ENCODE peak calls at places on chromosomes 11 and 22, in eight cellular contexts. D, T, C, U, Y, F, J and R are unnamed samples.

GRCh38 chr11:95506777-95507176 is 275.8 kb upstream of the SESN3 start:
- DNase-seq in T (peak; percentile 21), Y (no peak), U (no peak), J (no peak), C (peak; percentile 63), D (no peak), F (no peak), R (no peak)

GRCh38 chr11:128903248-128904041 is 12.3 kb downstream of the KCNJ5 start:
- DNase-seq in F (no peak), J (peak; percentile 66), U (peak; percentile 80), T (no peak), C (peak; percentile 91), D (no peak), Y (no peak), R (no peak)

GRCh38 chr11:63227521-63228107 is 15.8 kb downstream of the SLC22A25 start:
- DNase-seq in J (no peak), T (no peak), Y (no peak), U (no peak), F (no peak), C (no peak), D (no peak), R (no peak)

GRCh38 chr11:3014314-3014938 is 22.3 kb upstream of the NAP1L4 start:
- DNase-seq in T (no peak), J (no peak), D (no peak), C (no peak), U (no peak), F (no peak), Y (peak; percentile 92), R (peak; percentile 92)

GRCh38 chr11:12560362-12560761 is 113.9 kb upstream of the TEAD1 start:
- DNase-seq in T (no peak), Y (no peak), C (no peak), U (no peak), J (no peak), F (no peak), D (no peak), R (no peak)

GRCh38 chr11:12602421-12602820 is 71.8 kb upstream of the TEAD1 start:
- DNase-seq in U (no peak), F (peak; percentile 72), T (no peak), C (peak; percentile 93), D (no peak), Y (no peak), J (no peak), R (no peak)

GRCh38 chr11:77619576-77620198 is 17.9 kb downstream of the CLNS1A start:
- DNase-seq in J (no peak), Y (peak; percentile 39), T (peak; percentile 59), D (no peak), F (peak; percentile 19), U (no peak), C (peak; percentile 42), R (peak; percentile 51)

GRCh38 chr11:59221438-59221837 is 8.7 kb upstream of the MPEG1 start:
- DNase-seq in U (no peak), F (no peak), D (no peak), C (peak; percentile 25), Y (no peak), T (peak; percentile 72), J (no peak), R (no peak)

GRCh38 chr11:107731911-107732310 is 20.1 kb upstream of the SLN start:
- DNase-seq in J (no peak), C (no peak), D (no peak), U (no peak), T (no peak), F (no peak), Y (no peak), R (no peak)

GRCh38 chr22:44702479-44703219 is 645 bp downstream of the PRR5 start:
- DNase-seq in U (peak; percentile 90), F (no peak), J (no peak), Y (no peak), T (peak; percentile 45), D (no peak), C (peak; percentile 48), R (no peak)

GRCh38 chr11:78415338-78415737 is 2.3 kb downstream of the GAB2 start:
- DNase-seq in D (no peak), U (no peak), T (no peak), Y (no peak), C (no peak), F (no peak), J (no peak), R (no peak)

GRCh38 chr11:17423533-17424310 is 35.3 kb upstream of the KCNJ11 start:
- DNase-seq in U (no peak), J (no peak), C (no peak), D (no peak), Y (no peak), T (no peak), F (no peak), R (no peak)

GRCh38 chr11:13486926-13487660 is 8.7 kb downstream of the PTH start:
- DNase-seq in J (peak; percentile 32), F (no peak), Y (peak; percentile 69), D (no peak), U (peak; percentile 72), C (no peak), T (peak; percentile 58), R (no peak)

GRCh38 chr22:17172172-17172833 is 13.2 kb upstream of the HDHD5 start:
- DNase-seq in F (no peak), Y (no peak), D (no peak), T (no peak), U (peak; percentile 78), C (no peak), J (peak; percentile 51), R (no peak)

GRCh38 chr11:13117344-13117743 is 108.2 kb downstream of the RASSF10 start:
- DNase-seq in C (no peak), U (no peak), D (no peak), Y (no peak), J (no peak), T (no peak), F (no peak), R (no peak)

GRCh38 chr11:44136176-44136945 is 40.9 kb downstream of the EXT2 start:
- DNase-seq in T (peak; percentile 9), C (peak; percentile 22), D (no peak), J (no peak), Y (no peak), F (peak; percentile 22), U (no peak), R (no peak)

GRCh38 chr11:96095884-96096301 is 172.0 kb upstream of the MTMR2 start:
- DNase-seq in U (no peak), D (no peak), Y (no peak), T (no peak), C (no peak), J (peak; percentile 53), F (no peak), R (no peak)

GRCh38 chr11:3879216-3879966 is 23.9 kb downstream of the STIM1 start:
- DNase-seq in C (no peak), U (no peak), Y (no peak), T (no peak), J (no peak), D (no peak), F (no peak), R (no peak)

GRCh38 chr11:123753110-123753509 is 1.2 kb downstream of the OR6X1 start:
- DNase-seq in T (no peak), J (no peak), Y (no peak), C (no peak), U (no peak), D (no peak), F (no peak), R (no peak)

GRCh38 chr11:27443746-27444465 is 28.7 kb downstream of the LGR4 start:
- DNase-seq in F (no peak), U (peak; percentile 34), C (no peak), D (no peak), J (no peak), Y (no peak), T (no peak), R (no peak)
- H3K4me3 ChIP-seq in F (no peak overlapping the region), U (no peak overlapping the region), C (no peak overlapping the region), D (no peak overlapping the region), J (no peak overlapping the region), Y (no peak overlapping the region), T (no peak overlapping the region), R (no peak overlapping the region)

GRCh38 chr11:27214713-27215112 is 148.3 kb downstream of the CCDC34 start:
- DNase-seq in U (no peak), Y (no peak), J (no peak), T (peak; percentile 21), C (no peak), F (no peak), D (no peak), R (no peak)

GRCh38 chr11:27212248-27212780 is 150.7 kb downstream of the CCDC34 start:
- DNase-seq in D (no peak), U (no peak), Y (no peak), C (no peak), F (no peak), T (no peak), J (no peak), R (no peak)

GRCh38 chr11:27211370-27212127 is 151.5 kb downstream of the CCDC34 start:
- DNase-seq in J (no peak), U (no peak), C (no peak), F (no peak), T (no peak), Y (no peak), D (no peak), R (peak; percentile 19)

GRCh38 chr11:27215471-27216267 is 147.3 kb downstream of the CCDC34 start:
- DNase-seq in J (peak; percentile 79), F (no peak), U (peak; percentile 17), Y (no peak), T (no peak), C (peak; percentile 72), D (no peak), R (no peak)

GRCh38 chr11:27213232-27213660 is 149.8 kb downstream of the CCDC34 start:
- DNase-seq in F (peak; percentile 95), Y (no peak), C (peak; percentile 97), T (peak; percentile 86), D (peak; percentile 98), J (no peak), U (no peak), R (no peak)
- H3K4me3 ChIP-seq in F (no peak overlapping the region), Y (no peak overlapping the region), C (no peak overlapping the region), T (no peak overlapping the region), D (no peak overlapping the region), J (no peak overlapping the region), U (no peak overlapping the region), R (no peak overlapping the region)

GRCh38 chr22:24806663-24807001 is 621 bp downstream of the SGSM1 start:
- DNase-seq in D (no peak), C (no peak), J (no peak), T (no peak), F (no peak), Y (no peak), U (peak; percentile 74), R (no peak)
- H3K4me3 ChIP-seq in D (no peak overlapping the region), C (no peak overlapping the region), J (peak overlapping the region; percentile 48), T (peak overlapping the region; percentile 39), F (no peak overlapping the region), Y (no peak overlapping the region), U (peak overlapping the region; percentile 75), R (no peak overlapping the region)

DNA sequence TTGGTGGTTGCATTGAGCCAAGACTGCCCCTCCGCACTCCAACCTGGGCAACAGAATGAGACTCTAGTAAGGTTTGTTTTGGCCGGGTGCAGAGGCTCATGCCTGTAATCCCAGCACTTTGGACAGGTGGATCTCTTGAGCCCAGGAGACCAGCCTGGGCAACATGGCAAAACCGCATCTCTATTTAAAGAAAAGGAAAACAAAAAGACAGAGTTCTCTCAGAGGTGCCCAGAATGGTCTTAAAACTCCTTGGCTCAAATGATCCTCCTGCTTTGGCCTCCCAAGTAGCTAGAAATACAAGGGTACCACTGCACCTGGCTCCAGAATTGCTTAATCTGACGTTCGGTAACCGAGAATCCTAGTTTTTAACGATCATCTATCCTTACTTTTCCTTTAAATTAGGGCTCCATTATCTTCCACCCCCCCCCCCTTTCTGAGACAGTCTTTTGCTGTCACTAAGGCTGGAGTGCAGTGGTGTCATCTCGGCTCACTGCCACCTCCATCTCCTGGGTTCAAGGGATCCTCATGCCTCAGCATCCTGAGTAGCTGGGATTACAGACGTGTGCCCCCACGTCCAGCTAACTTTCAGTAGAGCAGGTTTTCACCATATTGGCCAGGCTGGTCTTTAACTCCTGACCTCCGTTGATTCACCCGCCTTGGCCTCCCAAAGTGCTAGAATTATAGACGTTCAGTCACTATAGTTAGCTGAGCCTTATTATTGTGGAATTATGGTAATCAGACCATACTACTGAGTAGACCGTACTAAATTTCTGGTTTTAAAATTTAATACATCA is 1.7 kb downstream of the RPS25 start:
- DNase-seq in F (no peak), Y (no peak), D (no peak), C (no peak), J (no peak), U (peak; percentile 16), T (no peak), R (no peak)
- H3K4me3 ChIP-seq in F (peak overlapping the region; percentile 57), Y (peak overlapping the region; percentile 97), D (peak overlapping the region; percentile 97), C (peak overlapping the region; percentile 94), J (no peak overlapping the region), U (no peak overlapping the region), T (peak overlapping the region; percentile 72), R (peak overlapping the region; percentile 79)